ENCODE peak calls at places on chromosomes 4 and X, in four cellular contexts. One of them, this sample, is unnamed.

GRCh38 chrX:25022499-25023325 is 6.9 kb upstream of the ARX start:
- DNase-seq in SJSA1: no peak
- DNase-seq in effector memory CD4-positive, alpha-beta T cell: no peak
- DNase-seq in Panc1: no peak
- DNase-seq in this sample: no peak

GRCh38 chr4:3420956-3421355 is 20.8 kb upstream of the HGFAC start:
- DNase-seq in Panc1: no peak
- DNase-seq in SJSA1: no peak
- DNase-seq in effector memory CD4-positive, alpha-beta T cell: no peak
- DNase-seq in this sample: no peak

GRCh38 chr4:53576676-53577372 is 14.5 kb downstream of the LNX1 start:
- DNase-seq in Panc1: no peak
- DNase-seq in SJSA1: no peak
- DNase-seq in effector memory CD4-positive, alpha-beta T cell: no peak
- DNase-seq in this sample: no peak

GRCh38 chrX:103919336-103919682 is 43.1 kb upstream of the TMSB15B start:
- DNase-seq in effector memory CD4-positive, alpha-beta T cell: no peak
- DNase-seq in Panc1: no peak
- DNase-seq in SJSA1: peak; percentile 38
- DNase-seq in this sample: no peak

GRCh38 chr4:121072080-121072835 is at the start of gene NDNF:
- DNase-seq in SJSA1: peak; percentile 41
- DNase-seq in Panc1: no peak
- DNase-seq in effector memory CD4-positive, alpha-beta T cell: peak; percentile 16
- DNase-seq in this sample: peak; percentile 22

GRCh38 chr4:52861171-52861873 is 795 bp upstream of the RASL11B start:
- DNase-seq in effector memory CD4-positive, alpha-beta T cell: no peak
- DNase-seq in Panc1: no peak
- DNase-seq in SJSA1: no peak
- DNase-seq in this sample: no peak

GRCh38 chr4:4914059-4914820 is 54.8 kb downstream of the MSX1 start:
- DNase-seq in Panc1: peak; percentile 7
- DNase-seq in effector memory CD4-positive, alpha-beta T cell: no peak
- DNase-seq in SJSA1: no peak
- DNase-seq in this sample: no peak

GRCh38 chr4:40998680-40999358 is 215.5 kb downstream of the APBB2 start:
- DNase-seq in SJSA1: peak; percentile 54
- DNase-seq in effector memory CD4-positive, alpha-beta T cell: no peak
- DNase-seq in Panc1: no peak
- DNase-seq in this sample: no peak

GRCh38 chr4:134388351-134388750 is 186.8 kb upstream of the PABPC4L start:
- DNase-seq in Panc1: no peak
- DNase-seq in SJSA1: no peak
- DNase-seq in effector memory CD4-positive, alpha-beta T cell: no peak
- DNase-seq in this sample: no peak

GRCh38 chr4:76898949-76899640 is 1.2 kb upstream of the SOWAHB start:
- DNase-seq in SJSA1: no peak
- DNase-seq in effector memory CD4-positive, alpha-beta T cell: no peak
- DNase-seq in Panc1: no peak
- DNase-seq in this sample: no peak

GRCh38 chr4:111323916-111324315 is 701.0 kb upstream of the PITX2 start:
- DNase-seq in SJSA1: no peak
- DNase-seq in effector memory CD4-positive, alpha-beta T cell: no peak
- DNase-seq in Panc1: no peak
- DNase-seq in this sample: no peak

GRCh38 chr4:177190995-177191568 is 118.6 kb upstream of the NEIL3 start:
- DNase-seq in effector memory CD4-positive, alpha-beta T cell: no peak
- DNase-seq in Panc1: no peak
- DNase-seq in SJSA1: no peak
- DNase-seq in this sample: no peak

GRCh38 chr4:111434581-111434980 is 710.7 kb upstream of the FAM241A start:
- DNase-seq in Panc1: no peak
- DNase-seq in SJSA1: no peak
- DNase-seq in effector memory CD4-positive, alpha-beta T cell: no peak
- DNase-seq in this sample: no peak

GRCh38 chr4:6752486-6752829 is 30.1 kb upstream of the KIAA0232 start:
- DNase-seq in Panc1: no peak
- DNase-seq in effector memory CD4-positive, alpha-beta T cell: no peak
- DNase-seq in SJSA1: no peak
- DNase-seq in this sample: no peak

GRCh38 chr4:123807187-123807586 is 410.6 kb downstream of the SPRY1 start:
- DNase-seq in SJSA1: no peak
- DNase-seq in Panc1: no peak
- DNase-seq in effector memory CD4-positive, alpha-beta T cell: no peak
- DNase-seq in this sample: no peak

GRCh38 chr4:112735474-112735951 is 98.6 kb downstream of the LARP7 start:
- DNase-seq in Panc1: no peak
- DNase-seq in effector memory CD4-positive, alpha-beta T cell: no peak
- DNase-seq in SJSA1: no peak
- DNase-seq in this sample: no peak

GRCh38 chrX:1002611-1003010 is 209.8 kb downstream of the CRLF2 start:
- DNase-seq in Panc1: no peak
- DNase-seq in effector memory CD4-positive, alpha-beta T cell: no peak
- DNase-seq in SJSA1: no peak
- DNase-seq in this sample: no peak

GRCh38 chr4:54169176-54169575 is 59.9 kb upstream of the PDGFRA start:
- DNase-seq in SJSA1: no peak
- DNase-seq in effector memory CD4-positive, alpha-beta T cell: no peak
- DNase-seq in Panc1: no peak
- DNase-seq in this sample: no peak

GRCh38 chr4:184824081-184824775 is 1.5 kb downstream of the ACSL1 start:
- DNase-seq in Panc1: no peak
- DNase-seq in effector memory CD4-positive, alpha-beta T cell: no peak
- DNase-seq in SJSA1: no peak
- DNase-seq in this sample: no peak

GRCh38 chr4:36026348-36026747 is 218.0 kb downstream of the ARAP2 start:
- DNase-seq in SJSA1: no peak
- DNase-seq in effector memory CD4-positive, alpha-beta T cell: no peak
- DNase-seq in Panc1: no peak
- DNase-seq in this sample: no peak

GRCh38 chrX:66163849-66164401 is at the start of gene HEPH:
- DNase-seq in SJSA1: no peak
- DNase-seq in Panc1: no peak
- DNase-seq in effector memory CD4-positive, alpha-beta T cell: no peak
- DNase-seq in this sample: no peak

GRCh38 chrX:69060631-69061408 is 104.4 kb downstream of the PJA1 start:
- DNase-seq in SJSA1: no peak
- DNase-seq in Panc1: no peak
- DNase-seq in effector memory CD4-positive, alpha-beta T cell: no peak
- DNase-seq in this sample: no peak

GRCh38 chr4:72302981-72303704 is 265.9 kb downstream of the ADAMTS3 start:
- DNase-seq in Panc1: no peak
- DNase-seq in effector memory CD4-positive, alpha-beta T cell: no peak
- DNase-seq in SJSA1: no peak
- DNase-seq in this sample: peak; percentile 46

GRCh38 chr4:84994280-84994679 is 27.8 kb upstream of the WDFY3 start:
- DNase-seq in SJSA1: no peak
- DNase-seq in Panc1: no peak
- DNase-seq in effector memory CD4-positive, alpha-beta T cell: no peak
- DNase-seq in this sample: no peak

GRCh38 chr4:74320559-74321118 is 12.4 kb downstream of the EPGN start:
- DNase-seq in SJSA1: no peak
- DNase-seq in Panc1: peak; percentile 56
- DNase-seq in effector memory CD4-positive, alpha-beta T cell: no peak
- DNase-seq in this sample: no peak

DNA sequence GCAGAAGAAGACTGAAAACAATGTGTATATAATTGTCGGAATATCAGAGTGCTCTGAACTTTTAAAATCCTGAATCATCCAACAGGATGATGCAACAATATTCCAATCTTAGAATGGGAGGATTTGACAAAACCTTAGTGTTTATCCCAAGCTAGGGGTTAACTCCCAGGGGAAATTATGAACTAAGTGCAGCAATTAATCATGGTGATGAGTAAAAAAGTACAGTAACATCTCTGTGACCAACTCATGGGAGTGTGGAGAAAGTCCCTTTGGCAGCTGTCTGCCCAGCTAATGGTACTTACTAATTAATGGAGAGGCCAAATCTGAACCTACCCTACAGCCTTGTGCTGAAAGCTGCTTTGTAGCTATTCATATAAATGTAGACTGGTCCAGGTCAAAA is 257.6 kb upstream of the DDX53 start:
- DNase-seq in Panc1: no peak
- DNase-seq in SJSA1: no peak
- DNase-seq in effector memory CD4-positive, alpha-beta T cell: no peak
- DNase-seq in this sample: no peak
- H3K4me1 ChIP-seq in Panc1: no peaks in the 10 kb centered on the region
- H3K4me1 ChIP-seq in SJSA1: no peaks in the 10 kb centered on the region
- H3K4me1 ChIP-seq in effector memory CD4-positive, alpha-beta T cell: no peaks in the 10 kb centered on the region
- H3K4me1 ChIP-seq in this sample: no peaks in the 10 kb centered on the region

GRCh38 chr4:1041936-1042330 is 30.5 kb downstream of the FGFRL1 start:
- DNase-seq in Panc1: no peak
- DNase-seq in effector memory CD4-positive, alpha-beta T cell: no peak
- DNase-seq in SJSA1: no peak
- DNase-seq in this sample: no peak
- H3K4me1 ChIP-seq in Panc1: peaks cover 70% of the 10 kb centered on the region
- H3K4me1 ChIP-seq in effector memory CD4-positive, alpha-beta T cell: no peaks in the 10 kb centered on the region
- H3K4me1 ChIP-seq in SJSA1: peaks cover 38% of the 10 kb centered on the region
- H3K4me1 ChIP-seq in this sample: peaks cover 4% of the 10 kb centered on the region

GRCh38 chrX:40094041-40094899 is 3.5 kb downstream of the BCOR start:
- DNase-seq in effector memory CD4-positive, alpha-beta T cell: no peak
- DNase-seq in Panc1: no peak
- DNase-seq in SJSA1: peak; percentile 59
- DNase-seq in this sample: no peak

GRCh38 chrX:40096395-40097091 is 1.2 kb downstream of the BCOR start:
- DNase-seq in effector memory CD4-positive, alpha-beta T cell: peak; percentile 64
- DNase-seq in Panc1: no peak
- DNase-seq in SJSA1: peak; percentile 55
- DNase-seq in this sample: peak; percentile 57

GRCh38 chrX:40094900-40095587 is 2.7 kb downstream of the BCOR start:
- DNase-seq in effector memory CD4-positive, alpha-beta T cell: no peak
- DNase-seq in Panc1: no peak
- DNase-seq in SJSA1: no peak
- DNase-seq in this sample: peak; percentile 14

GRCh38 chrX:40097101-40097491 is 662 bp downstream of the BCOR start:
- DNase-seq in effector memory CD4-positive, alpha-beta T cell: no peak
- DNase-seq in Panc1: no peak
- DNase-seq in SJSA1: no peak
- DNase-seq in this sample: peak; percentile 39

GRCh38 chrX:40095588-40096394 is 2.0 kb downstream of the BCOR start:
- DNase-seq in Panc1: no peak
- DNase-seq in effector memory CD4-positive, alpha-beta T cell: no peak
- DNase-seq in SJSA1: no peak
- DNase-seq in this sample: no peak
- H3K4me1 ChIP-seq in Panc1: peaks cover 2% of the 10 kb centered on the region
- H3K4me1 ChIP-seq in effector memory CD4-positive, alpha-beta T cell: peaks cover 15% of the 10 kb centered on the region
- H3K4me1 ChIP-seq in SJSA1: peaks cover 36% of the 10 kb centered on the region
- H3K4me1 ChIP-seq in this sample: peaks cover 3% of the 10 kb centered on the region

GRCh38 chr4:82542642-82543041 is 19.1 kb downstream of the TMEM150C start:
- DNase-seq in SJSA1: no peak
- DNase-seq in effector memory CD4-positive, alpha-beta T cell: no peak
- DNase-seq in Panc1: no peak
- DNase-seq in this sample: no peak
- H3K4me1 ChIP-seq in SJSA1: no peaks in the 10 kb centered on the region
- H3K4me1 ChIP-seq in effector memory CD4-positive, alpha-beta T cell: no peaks in the 10 kb centered on the region
- H3K4me1 ChIP-seq in Panc1: no peaks in the 10 kb centered on the region
- H3K4me1 ChIP-seq in this sample: no peaks in the 10 kb centered on the region

DNA sequence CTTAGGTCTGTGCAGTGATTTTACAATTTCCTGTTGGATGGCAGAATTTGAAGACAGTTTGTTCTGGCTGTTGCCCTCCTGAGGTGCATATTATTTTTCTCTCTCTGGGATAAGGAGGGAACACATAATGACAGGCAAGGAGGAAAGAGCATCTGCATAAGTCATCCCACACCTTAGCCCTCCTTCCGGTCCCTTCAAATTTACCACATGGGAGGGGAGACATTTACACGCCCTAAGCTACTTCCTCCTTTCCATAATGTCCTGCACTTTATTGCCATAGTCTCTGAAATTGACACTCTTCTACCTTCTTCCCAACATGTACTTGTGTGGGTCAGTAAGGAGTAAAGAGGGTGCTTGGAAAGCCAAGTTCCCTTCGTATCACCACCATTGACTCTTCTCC is 13.9 kb downstream of the SMPX start:
- DNase-seq in Panc1: no peak
- DNase-seq in SJSA1: no peak
- DNase-seq in effector memory CD4-positive, alpha-beta T cell: no peak
- DNase-seq in this sample: no peak
- H3K4me1 ChIP-seq in Panc1: no peaks in the 10 kb centered on the region
- H3K4me1 ChIP-seq in SJSA1: no peaks in the 10 kb centered on the region
- H3K4me1 ChIP-seq in effector memory CD4-positive, alpha-beta T cell: no peaks in the 10 kb centered on the region
- H3K4me1 ChIP-seq in this sample: no peaks in the 10 kb centered on the region

This sample was measured in pancreas.